ENCODE peak calls at places on chromosomes 5 and 9, in ten cellular contexts. M, N, X, V, U, T, B, G, K and D are unnamed samples.

GRCh38 chr5:133423618-133424282 is 188.6 kb downstream of the FSTL4 start:
- DNase-seq in M (peak), N (peak), X (peak), V (peak), U (peak), T (peak), B (peak), G (no peak), K (peak), D (peak)

GRCh38 chr5:160930361-160930760 is 78.3 kb upstream of the ATP10B start:
- DNase-seq in M (no peak), N (no peak), X (peak), V (no peak), U (no peak), T (no peak), B (no peak), G (no peak), K (no peak), D (no peak)

GRCh38 chr5:86786955-86787354 is 169.2 kb downstream of the COX7C start:
- DNase-seq in M (peak), N (no peak), X (peak), V (peak), U (no peak), T (no peak), B (no peak), G (no peak), K (no peak), D (no peak)

GRCh38 chr9:114382951-114383865 is 4.6 kb downstream of the AKNA start:
- DNase-seq in M (peak), N (peak), X (no peak), V (peak), U (no peak), T (peak), B (no peak), G (no peak), K (peak), D (no peak)

GRCh38 chr9:121711281-121711680 is 59.8 kb downstream of the DAB2IP start:
- DNase-seq in M (no peak), N (no peak), X (no peak), V (no peak), U (no peak), T (no peak), B (no peak), G (no peak), K (no peak), D (no peak)

GRCh38 chr5:173781826-173782670 is 106.1 kb upstream of the CPEB4 start:
- DNase-seq in M (peak), N (peak), X (no peak), V (peak), U (peak), T (peak), B (peak), G (peak), K (peak), D (peak)

GRCh38 chr5:14829396-14829795 is 42.2 kb downstream of the ANKH start:
- DNase-seq in M (no peak), N (no peak), X (no peak), V (no peak), U (no peak), T (no peak), B (no peak), G (no peak), K (no peak), D (no peak)

GRCh38 chr5:58460727-58461286 is 921 bp upstream of the PLK2 start:
- DNase-seq in M (peak), N (peak), X (peak), V (peak), U (peak), T (peak), B (peak), G (no peak), K (peak), D (peak)

GRCh38 chr5:169707714-169708113 is 70.6 kb downstream of the DOCK2 start:
- DNase-seq in M (no peak), N (no peak), X (no peak), V (no peak), U (no peak), T (no peak), B (no peak), G (no peak), K (no peak), D (no peak)

GRCh38 chr5:150255659-150256415 is 33.7 kb downstream of the CAMK2A start:
- DNase-seq in M (no peak), N (peak), X (peak), V (no peak), U (no peak), T (no peak), B (no peak), G (no peak), K (no peak), D (no peak)

GRCh38 chr5:108786806-108787483 is 39.2 kb downstream of the FER start:
- DNase-seq in M (no peak), N (no peak), X (no peak), V (no peak), U (no peak), T (no peak), B (no peak), G (no peak), K (no peak), D (no peak)

GRCh38 chr5:82165740-82166530 is 112.2 kb downstream of the RPS23 start:
- DNase-seq in M (peak), N (peak), X (peak), V (peak), U (peak), T (peak), B (peak), G (peak), K (peak), D (peak)

GRCh38 chr9:33125871-33126822 is 41.0 kb downstream of the B4GALT1 start:
- DNase-seq in M (no peak), N (peak), X (no peak), V (no peak), U (no peak), T (no peak), B (no peak), G (no peak), K (no peak), D (no peak)

GRCh38 chr5:134594797-134595457 is 37.7 kb downstream of the SAR1B start:
- DNase-seq in M (no peak), N (no peak), X (no peak), V (no peak), U (no peak), T (no peak), B (no peak), G (no peak), K (no peak), D (no peak)

GRCh38 chr5:55222061-55222818 is 4.9 kb downstream of the MCIDAS start:
- DNase-seq in M (no peak), N (no peak), X (no peak), V (no peak), U (no peak), T (no peak), B (no peak), G (no peak), K (no peak), D (no peak)

GRCh38 chr5:149639718-149640117 is 58.4 kb downstream of the ARHGEF37 start:
- DNase-seq in M (no peak), N (no peak), X (no peak), V (peak), U (no peak), T (no peak), B (no peak), G (no peak), K (peak), D (peak)

GRCh38 chr5:3179220-3179619 is 416.4 kb upstream of the IRX1 start:
- DNase-seq in M (no peak), N (no peak), X (no peak), V (no peak), U (no peak), T (no peak), B (no peak), G (no peak), K (no peak), D (no peak)

GRCh38 chr5:177427919-177428573 is 1.6 kb downstream of the GRK6 start:
- DNase-seq in M (no peak), N (no peak), X (no peak), V (peak), U (no peak), T (no peak), B (no peak), G (no peak), K (no peak), D (no peak)

DNA sequence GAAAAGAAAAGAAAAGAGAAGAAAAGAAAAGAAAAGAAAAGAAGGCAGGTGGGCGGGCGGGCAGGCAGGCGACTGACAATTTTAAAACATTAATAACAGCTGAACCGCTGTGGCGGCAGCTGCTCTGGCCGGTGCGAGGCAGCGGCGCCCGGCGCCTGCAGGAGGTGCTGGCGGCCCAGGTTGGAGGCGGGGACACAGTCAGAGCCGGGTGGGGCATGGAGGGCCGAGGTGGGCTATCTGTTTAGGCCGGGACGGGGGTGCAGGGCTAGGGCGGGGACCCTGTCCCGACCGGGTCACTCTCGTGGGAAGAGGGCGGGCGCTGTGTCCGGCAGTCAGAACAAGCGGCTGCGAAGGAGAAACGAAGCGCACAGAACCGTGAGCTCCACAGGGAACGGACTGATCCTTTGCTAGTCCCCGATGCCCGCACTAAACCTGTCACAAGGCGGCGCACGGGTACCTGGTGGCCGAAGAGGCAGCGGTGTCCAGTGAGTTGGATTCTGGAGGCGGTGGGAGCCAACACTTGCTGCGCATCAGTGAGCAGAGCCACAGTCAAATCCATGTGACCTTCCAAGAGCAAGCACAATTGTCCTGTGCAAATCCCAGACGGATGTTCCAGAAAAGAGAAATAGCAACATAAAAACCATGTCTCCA is 13.6 kb upstream of the ALDOB start:
- DNase-seq in M (peak), N (peak), X (peak), V (peak), U (peak), T (peak), B (peak), G (no peak), K (peak), D (peak)
- H3K4me3 ChIP-seq in M (peak), N (peak), X (peak), V (peak), U (peak), T (peak), B (peak), G (peak), K (peak), D (peak)

DNA sequence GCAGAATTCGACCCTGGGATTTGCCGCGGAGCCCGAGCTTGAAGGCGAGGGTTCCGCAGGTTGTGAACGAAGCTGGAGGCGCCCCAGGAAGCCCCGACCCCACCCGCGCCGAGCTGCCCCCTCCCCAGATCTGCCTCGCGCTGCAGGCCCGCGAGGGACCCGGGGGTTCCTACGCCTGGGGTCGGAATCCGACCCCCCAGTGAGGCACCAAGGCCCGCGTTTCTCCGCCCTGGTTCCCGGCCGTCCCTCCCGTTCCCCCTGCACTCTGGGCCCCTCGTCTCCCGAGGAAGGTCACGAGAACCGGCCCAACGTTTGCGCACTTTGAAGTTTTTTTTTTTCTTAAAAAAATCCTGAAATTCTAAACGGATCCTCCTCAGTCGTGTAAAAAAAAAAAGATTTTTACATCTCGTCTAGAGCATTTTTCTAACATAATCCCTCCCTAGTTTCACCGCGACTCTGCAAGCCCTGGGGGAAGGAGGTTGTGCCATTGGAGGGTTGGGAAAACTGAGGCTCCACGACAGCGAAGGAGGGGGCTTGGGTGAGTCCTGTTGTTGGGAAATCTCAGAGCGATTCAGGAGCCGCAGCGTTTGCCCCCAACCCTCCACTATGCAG is 933 bp upstream of the GFPT2 start:
- DNase-seq in M (no peak), N (no peak), X (no peak), V (no peak), U (no peak), T (no peak), B (no peak), G (no peak), K (no peak), D (no peak)
- H3K4me3 ChIP-seq in M (peak), N (peak), X (peak), V (peak), U (peak), T (peak), B (peak), G (peak), K (peak), D (no peak)

GRCh38 chr5:155729684-155730059 is 597.3 kb upstream of the SGCD start:
- DNase-seq in M (peak), N (no peak), X (peak), V (peak), U (peak), T (no peak), B (no peak), G (no peak), K (peak), D (peak)

GRCh38 chr5:155727512-155728145 is 599.3 kb upstream of the SGCD start:
- DNase-seq in M (no peak), N (no peak), X (peak), V (no peak), U (no peak), T (no peak), B (no peak), G (no peak), K (no peak), D (no peak)

GRCh38 chr5:155726267-155726666 is 600.7 kb upstream of the SGCD start:
- DNase-seq in M (peak), N (peak), X (peak), V (peak), U (no peak), T (no peak), B (no peak), G (no peak), K (no peak), D (peak)

GRCh38 chr5:155728857-155729683 is 597.9 kb upstream of the SGCD start:
- DNase-seq in M (no peak), N (no peak), X (peak), V (peak), U (no peak), T (no peak), B (no peak), G (no peak), K (peak), D (no peak)

DNA sequence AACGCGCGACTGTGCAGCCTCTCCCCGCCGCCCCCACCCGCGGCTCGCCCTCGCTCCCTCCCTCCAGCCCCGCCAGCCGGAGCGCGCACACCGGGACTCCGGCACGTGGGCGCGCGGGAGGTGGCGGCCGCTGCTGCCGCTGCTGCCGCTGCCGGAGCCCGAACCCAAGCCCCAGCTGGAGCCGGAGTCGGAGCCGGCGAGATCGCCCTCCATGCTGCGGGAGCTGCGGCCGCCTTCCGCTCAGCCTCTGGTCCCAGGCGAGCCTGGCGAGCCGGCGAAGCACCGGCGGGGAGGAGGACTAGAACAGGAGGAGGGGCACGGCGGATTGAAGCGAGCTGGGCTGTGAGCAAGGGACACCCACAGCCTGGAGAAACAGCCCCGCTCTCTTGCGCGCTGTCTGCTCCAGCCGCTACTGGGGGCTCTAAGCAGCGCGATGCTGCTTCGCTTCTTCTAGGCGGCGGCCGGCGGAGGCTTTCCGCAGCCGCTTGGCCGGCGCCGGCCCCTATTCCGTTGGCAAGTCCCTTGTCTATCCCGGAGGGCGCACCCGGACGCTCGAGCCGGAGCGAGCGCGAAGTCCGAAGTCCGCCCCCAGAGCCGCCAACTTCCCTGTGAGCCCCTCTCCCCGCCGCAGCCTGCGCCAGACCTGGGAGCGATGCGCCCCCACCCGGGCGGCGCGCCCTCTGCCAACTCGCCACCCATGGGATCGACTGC is 598.7 kb upstream of the SGCD start:
- DNase-seq in M (peak), N (peak), X (peak), V (peak), U (peak), T (no peak), B (peak), G (no peak), K (peak), D (peak)
- H3K4me3 ChIP-seq in M (peak), N (no peak), X (peak), V (peak), U (peak), T (no peak), B (peak), G (peak), K (peak), D (no peak)

GRCh38 chr9:129612815-129613519 is 7.9 kb downstream of the C9orf50 start:
- DNase-seq in M (peak), N (no peak), X (no peak), V (no peak), U (peak), T (no peak), B (no peak), G (no peak), K (no peak), D (no peak)

GRCh38 chr9:129610193-129610472 is 10.8 kb downstream of the C9orf50 start:
- DNase-seq in M (no peak), N (no peak), X (no peak), V (no peak), U (no peak), T (no peak), B (no peak), G (no peak), K (no peak), D (no peak)

GRCh38 chr9:129612123-129612522 is 8.8 kb downstream of the C9orf50 start:
- DNase-seq in M (no peak), N (no peak), X (no peak), V (no peak), U (no peak), T (no peak), B (no peak), G (no peak), K (no peak), D (no peak)

GRCh38 chr9:129610473-129611301 is 10.2 kb downstream of the C9orf50 start:
- DNase-seq in M (peak), N (peak), X (peak), V (peak), U (peak), T (peak), B (peak), G (no peak), K (peak), D (peak)

DNA sequence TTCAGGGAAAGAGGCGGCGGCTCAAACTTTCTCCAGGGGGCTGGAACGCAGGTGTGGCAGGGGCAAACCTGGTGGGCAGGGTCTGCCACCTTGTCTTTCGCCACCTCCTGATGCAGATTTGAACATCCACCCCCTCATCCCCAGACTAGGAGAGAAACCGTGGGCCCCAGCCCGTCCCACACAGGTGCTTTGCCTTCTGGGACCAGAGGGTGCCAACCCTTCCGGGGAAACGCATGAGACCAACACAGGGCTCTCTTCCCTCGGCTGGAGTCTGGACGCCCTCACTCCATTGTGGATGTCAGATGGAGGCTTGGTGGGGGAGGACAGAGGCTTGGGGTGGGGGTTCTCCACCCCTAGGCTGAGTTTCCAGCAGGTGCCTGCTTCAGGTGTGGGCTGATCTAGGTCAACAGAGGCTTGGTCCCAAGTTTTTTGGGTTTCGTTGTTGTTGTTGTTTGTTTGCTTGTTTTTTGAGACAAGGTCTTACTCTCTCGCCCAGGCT is 9.6 kb downstream of the C9orf50 start:
- DNase-seq in M (no peak), N (no peak), X (no peak), V (no peak), U (no peak), T (no peak), B (no peak), G (no peak), K (no peak), D (no peak)
- H3K4me3 ChIP-seq in M (no peak), N (no peak), X (no peak), V (peak), U (peak), T (no peak), B (peak), G (peak), K (peak), D (no peak)